ENCODE peak calls at places on chromosomes 6 and 20, in four cellular contexts. J is HCT116, A is H54, S is GM12892. Y is an unnamed sample.

GRCh38 chr6:105184921-105185320 is 5.1 kb upstream of the POPDC3 start:
- DNase-seq in J (no peak), A (no peak), S (no peak), Y (no peak)

GRCh38 chr6:123022980-123023379 is 26.9 kb downstream of the CLVS2 start:
- DNase-seq in J (no peak), A (no peak), S (no peak), Y (no peak)

GRCh38 chr6:113732384-113732966 is 124.7 kb upstream of the MARCKS start:
- DNase-seq in J (no peak), A (no peak), S (no peak), Y (no peak)

GRCh38 chr6:3797231-3798200 is 46.0 kb upstream of the PXDC1 start:
- DNase-seq in J (no peak), A (peak), S (no peak), Y (no peak)

GRCh38 chr20:57656252-57656820 is 36.1 kb upstream of the ZBP1 start:
- DNase-seq in J (no peak), A (no peak), S (peak), Y (no peak)

GRCh38 chr6:157715766-157716171 is 107.3 kb upstream of the SNX9 start:
- DNase-seq in J (no peak), A (no peak), S (no peak), Y (no peak)

GRCh38 chr6:56862415-56863175 is 92.3 kb upstream of the BEND6 start:
- DNase-seq in J (no peak), A (no peak), S (no peak), Y (no peak)

GRCh38 chr6:91097316-91097878 is 510.5 kb upstream of the MAP3K7 start:
- DNase-seq in J (no peak), A (no peak), S (no peak), Y (no peak)

GRCh38 chr6:105036371-105036770 is 79.5 kb downstream of the LIN28B start:
- DNase-seq in J (no peak), A (no peak), S (no peak), Y (peak)

GRCh38 chr6:113645986-113646385 is 211.2 kb upstream of the MARCKS start:
- DNase-seq in J (no peak), A (no peak), S (no peak), Y (no peak)

GRCh38 chr20:48586728-48587127 is 241.1 kb downstream of the PREX1 start:
- DNase-seq in J (no peak), A (no peak), S (no peak), Y (no peak)

GRCh38 chr6:87333591-87334181 is 4.6 kb upstream of the GJB7 start:
- DNase-seq in J (no peak), A (no peak), S (no peak), Y (peak)

GRCh38 chr6:79868098-79868722 is 79.1 kb downstream of the ELOVL4 start:
- DNase-seq in J (peak), A (peak), S (peak), Y (peak)

GRCh38 chr6:168150551-168151444 is 71.8 kb upstream of the FRMD1 start:
- DNase-seq in J (no peak), A (no peak), S (no peak), Y (no peak)

GRCh38 chr6:118788702-118789101 is 105.2 kb upstream of the ASF1A start:
- DNase-seq in J (no peak), A (no peak), S (no peak), Y (no peak)

GRCh38 chr6:53431704-53432103 is 83.0 kb upstream of the ELOVL5 start:
- DNase-seq in J (no peak), A (no peak), S (no peak), Y (no peak)

GRCh38 chr6:9766240-9766915 is 648.5 kb downstream of the TFAP2A start:
- DNase-seq in J (peak), A (peak), S (no peak), Y (no peak)

GRCh38 chr6:134911532-134911931 is 38.4 kb downstream of the ALDH8A1 start:
- DNase-seq in J (no peak), A (peak), S (no peak), Y (no peak)

GRCh38 chr20:23327617-23328333 is 22.8 kb upstream of the NXT1 start:
- DNase-seq in J (no peak), A (no peak), S (no peak), Y (no peak)

GRCh38 chr20:10319855-10320254 is 101.2 kb downstream of the SNAP25 start:
- DNase-seq in J (no peak), A (no peak), S (no peak), Y (no peak)

GRCh38 chr6:138944412-138944811 is 43.6 kb downstream of the REPS1 start:
- DNase-seq in J (no peak), A (peak), S (no peak), Y (no peak)

GRCh38 chr6:146546440-146546839 is 2.8 kb downstream of the RAB32 start:
- DNase-seq in J (no peak), A (no peak), S (no peak), Y (no peak)

GRCh38 chr6:15349379-15349778 is 103.5 kb downstream of the JARID2 start:
- DNase-seq in J (no peak), A (no peak), S (no peak), Y (no peak)

GRCh38 chr20:11159728-11160127 is 485.9 kb upstream of the JAG1 start:
- DNase-seq in J (no peak), A (no peak), S (no peak), Y (no peak)

GRCh38 chr6:89693207-89693606 is 54.7 kb upstream of the LYRM2 start:
- DNase-seq in J (no peak), A (no peak), S (no peak), Y (no peak)

GRCh38 chr6:13978102-13978640 is 53.4 kb downstream of the RNF182 start:
- DNase-seq in J (no peak), A (no peak), S (no peak), Y (no peak)

GRCh38 chr20:23920408-23920780 is 40.8 kb upstream of the CST5 start:
- DNase-seq in J (no peak), A (no peak), S (no peak), Y (no peak)

GRCh38 chr6:18211338-18211737 is 53.0 kb downstream of the DEK start:
- DNase-seq in J (no peak), A (no peak), S (peak), Y (no peak)

GRCh38 chr6:46651006-46651405 is 1.6 kb downstream of the CYP39A1 start:
- DNase-seq in J (no peak), A (no peak), S (no peak), Y (no peak)

GRCh38 chr6:169725270-169726048 is 1.2 kb upstream of the PHF10 start:
- DNase-seq in J (no peak), A (no peak), S (no peak), Y (peak)
- TF ChIP-seq POLR2A in J (no peak), A (no peak), S (no peak), Y (no peak)

GRCh38 chr6:142845624-142846458 is 99.1 kb downstream of the HIVEP2 start:
- DNase-seq in J (peak), A (no peak), S (no peak), Y (no peak)
- TF ChIP-seq POLR2A in J (no peak), A (peak), S (peak), Y (no peak)

GRCh38 chr20:62178316-62179161 is 4.3 kb upstream of the MTG2 start:
- DNase-seq in J (no peak), A (no peak), S (no peak), Y (no peak)

GRCh38 chr20:62179162-62179504 is 3.7 kb upstream of the MTG2 start:
- DNase-seq in J (no peak), A (no peak), S (no peak), Y (no peak)

GRCh38 chr20:62176866-62177265 is 6.0 kb upstream of the MTG2 start:
- DNase-seq in J (no peak), A (no peak), S (no peak), Y (no peak)

GRCh38 chr20:62175711-62176110 is 7.1 kb upstream of the MTG2 start:
- DNase-seq in J (no peak), A (no peak), S (no peak), Y (no peak)

DNA sequence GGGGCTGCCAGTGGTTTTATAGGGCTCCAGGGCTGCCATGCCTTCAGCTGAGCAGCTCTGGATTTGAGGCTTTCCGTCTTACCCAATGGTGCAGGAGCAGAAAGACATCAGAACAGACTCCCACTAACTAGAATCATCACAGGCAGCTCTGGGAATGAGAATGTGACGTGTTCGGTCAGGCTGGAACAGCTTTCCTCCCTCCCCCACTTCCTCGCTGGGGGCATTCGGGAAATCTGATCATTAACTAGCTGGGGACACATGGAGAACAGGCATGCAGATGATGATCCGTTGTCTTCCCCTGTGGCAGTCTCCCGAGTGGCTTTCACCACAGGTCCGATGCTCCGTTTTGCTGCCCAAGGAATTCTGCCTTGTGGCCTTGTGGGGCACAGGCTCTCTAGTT is 5.5 kb upstream of the MTG2 start:
- DNase-seq in J (no peak), A (no peak), S (no peak), Y (no peak)
- TF ChIP-seq POLR2A in J (no peak), A (no peak), S (no peak), Y (no peak)

GRCh38 chr6:31971279-31971992 is 502 bp downstream of the DXO start:
- DNase-seq in J (no peak), A (no peak), S (peak), Y (no peak)
- TF ChIP-seq POLR2A in J (no peak), A (no peak), S (no peak), Y (no peak)

GRCh38 chr6:398065-398464 is 6.5 kb downstream of the IRF4 start:
- DNase-seq in J (no peak), A (no peak), S (no peak), Y (no peak)

GRCh38 chr6:397056-397455 is 5.5 kb downstream of the IRF4 start:
- DNase-seq in J (no peak), A (no peak), S (no peak), Y (no peak)

GRCh38 chr6:398558-399078 is 7.1 kb downstream of the IRF4 start:
- DNase-seq in J (no peak), A (no peak), S (no peak), Y (no peak)

GRCh38 chr6:396126-396520 is 4.6 kb downstream of the IRF4 start:
- DNase-seq in J (no peak), A (no peak), S (no peak), Y (no peak)

GRCh38 chr6:397604-398003 is 6.1 kb downstream of the IRF4 start:
- DNase-seq in J (no peak), A (no peak), S (no peak), Y (no peak)
- TF ChIP-seq POLR2A in J (no peak), A (no peak), S (peak), Y (no peak)

GRCh38 chr6:31836676-31837611 is 9.4 kb downstream of the HSPA1B start:
- DNase-seq in J (no peak), A (no peak), S (no peak), Y (peak)

GRCh38 chr6:31842056-31842455 is 14.5 kb downstream of the HSPA1B start:
- DNase-seq in J (no peak), A (no peak), S (no peak), Y (no peak)

GRCh38 chr6:31836036-31836675 is 8.6 kb downstream of the HSPA1B start:
- DNase-seq in J (no peak), A (no peak), S (no peak), Y (no peak)

GRCh38 chr6:31837612-31838553 is 10.3 kb downstream of the HSPA1B start:
- DNase-seq in J (no peak), A (no peak), S (no peak), Y (no peak)

GRCh38 chr6:31838968-31839367 is 11.4 kb downstream of the HSPA1B start:
- DNase-seq in J (no peak), A (no peak), S (no peak), Y (no peak)
- TF ChIP-seq POLR2A in J (no peak), A (no peak), S (no peak), Y (no peak)

GRCh38 chr6:116570856-116571682 is at the start of gene RWDD1:
- DNase-seq in J (peak), A (peak), S (peak), Y (peak)
- TF ChIP-seq POLR2A in J (no peak), A (peak), S (peak), Y (peak)

DNA sequence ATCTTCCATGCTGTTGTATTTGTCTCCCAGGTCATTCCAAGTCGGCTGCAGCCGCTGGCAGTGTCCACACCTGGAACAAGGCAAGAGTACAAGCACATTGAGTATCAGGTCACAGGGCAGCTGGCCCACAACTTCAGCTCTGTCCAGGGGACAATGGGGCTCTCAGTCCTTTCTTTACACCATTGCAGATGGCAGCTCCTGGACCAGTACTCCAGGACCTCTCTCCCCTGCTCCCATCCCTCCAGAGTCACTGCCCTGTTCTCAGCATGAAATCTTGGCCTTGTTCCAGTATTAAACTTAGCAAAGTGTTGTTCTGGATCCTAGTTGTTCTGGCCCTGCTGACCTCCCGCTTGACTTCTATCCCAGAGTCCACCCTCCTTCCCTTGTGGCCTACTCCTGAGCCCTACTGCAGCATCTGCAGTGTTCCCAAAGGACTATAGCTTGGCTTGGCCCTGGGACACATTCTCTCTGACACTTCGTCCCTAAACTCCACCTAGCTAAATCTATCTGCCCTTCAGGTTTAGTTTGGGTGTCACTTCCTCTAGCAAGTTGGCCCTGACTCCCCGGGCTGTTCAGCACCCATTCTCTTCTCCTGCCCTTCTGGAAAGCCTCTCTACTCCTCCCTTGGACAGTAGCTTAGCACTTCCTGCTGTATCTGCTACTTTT is 5.8 kb downstream of the TXNDC5 start:
- DNase-seq in J (no peak), A (no peak), S (no peak), Y (no peak)
- TF ChIP-seq POLR2A in J (no peak), A (no peak), S (no peak), Y (no peak)

DNA sequence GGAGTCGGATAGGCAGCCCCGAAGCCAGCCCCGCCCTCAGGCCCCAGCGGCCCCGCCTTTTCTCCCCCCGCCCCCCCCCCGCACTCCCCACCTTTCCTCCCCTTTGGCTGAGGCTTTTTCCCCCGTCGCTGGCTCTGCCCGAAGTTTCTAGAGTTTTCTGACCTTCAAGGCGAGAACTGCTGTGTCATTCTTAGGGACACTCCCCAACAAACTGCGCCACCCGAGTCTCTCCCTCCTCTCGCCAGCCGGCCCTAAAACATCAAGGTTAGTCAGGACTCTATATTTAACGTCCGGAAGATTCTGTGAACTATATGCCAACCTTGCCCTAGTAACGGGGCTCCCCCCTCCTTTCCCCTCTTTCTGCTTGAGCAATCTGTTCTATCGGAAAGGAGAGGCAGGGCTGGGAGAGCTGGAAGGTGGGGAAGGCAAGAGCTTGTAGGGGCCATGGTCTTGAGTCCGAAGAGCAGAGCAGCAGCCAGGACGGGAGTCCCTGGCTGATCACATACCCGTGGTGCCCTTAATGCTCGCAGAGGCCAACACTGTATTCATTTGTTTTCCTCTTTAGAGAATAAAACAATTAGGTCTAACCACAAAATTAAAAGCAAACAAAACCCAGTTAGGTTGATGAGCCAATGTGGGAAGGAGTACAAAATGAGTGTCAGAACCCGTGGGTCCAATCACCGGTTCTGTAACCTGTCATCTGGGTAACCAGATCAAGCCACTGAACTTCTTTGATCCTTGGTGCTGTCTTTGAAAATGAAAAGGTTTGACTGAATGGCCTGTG is 5.3 kb upstream of the HSPA1B start:
- DNase-seq in J (no peak), A (peak), S (peak), Y (peak)
- TF ChIP-seq POLR2A in J (no peak), A (peak), S (no peak), Y (peak)

GRCh38 chr20:38152175-38153010 is 12.7 kb downstream of the TGM2 start:
- DNase-seq in J (no peak), A (peak), S (peak), Y (no peak)

GRCh38 chr20:38155811-38156210 is 9.3 kb downstream of the TGM2 start:
- DNase-seq in J (no peak), A (no peak), S (no peak), Y (no peak)

GRCh38 chr20:38153011-38153329 is 12.1 kb downstream of the TGM2 start:
- DNase-seq in J (no peak), A (no peak), S (no peak), Y (no peak)

GRCh38 chr20:38151455-38151854 is 13.6 kb downstream of the TGM2 start:
- DNase-seq in J (no peak), A (no peak), S (no peak), Y (no peak)

DNA sequence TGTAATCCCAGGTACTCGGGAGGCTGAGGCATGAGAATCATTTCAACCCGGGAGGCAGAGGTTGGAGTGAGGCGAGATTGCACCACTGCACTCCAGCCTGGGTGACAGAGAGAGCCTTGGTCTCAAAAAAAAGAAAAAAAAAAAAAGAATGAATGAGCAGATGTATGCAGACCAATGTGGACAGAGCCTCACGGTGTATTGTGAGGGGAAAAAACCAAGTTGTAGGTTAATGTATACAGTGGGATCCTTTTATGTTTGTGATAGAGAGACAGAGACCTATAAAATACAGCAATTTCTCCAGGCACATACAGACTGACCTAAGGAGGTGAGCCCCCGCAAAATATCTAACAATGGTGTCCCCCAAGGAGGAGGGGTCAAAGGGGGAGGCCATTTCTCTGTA is 11.7 kb downstream of the TGM2 start:
- DNase-seq in J (no peak), A (no peak), S (no peak), Y (no peak)
- TF ChIP-seq POLR2A in J (no peak), A (no peak), S (no peak), Y (no peak)

Y was measured in erythroblast.